ENCODE peak calls at places on chromosome 11, in seven cellular contexts. One of them, this sample, is unnamed.

GRCh38 chr11:898160-898517 is 12.5 kb downstream of the CHID1 start:
- DNase-seq in upper lobe of right lung: no peak
- DNase-seq in CD8-positive, alpha-beta memory T cell: no peak
- DNase-seq in NCI-H1436: no peak
- DNase-seq in NCI-H2107: no peak
- DNase-seq in Calu3: peak; percentile 43
- DNase-seq in epithelial cell of esophagus: peak; percentile 11
- DNase-seq in this sample: no peak

GRCh38 chr11:75562048-75562835 is at the start of gene SERPINH1:
- DNase-seq in NCI-H2107: peak; percentile 60
- DNase-seq in NCI-H1436: peak; percentile 65
- DNase-seq in Calu3: peak; percentile 83
- DNase-seq in upper lobe of right lung: peak; percentile 93
- DNase-seq in epithelial cell of esophagus: peak; percentile 82
- DNase-seq in CD8-positive, alpha-beta memory T cell: peak; percentile 55
- DNase-seq in this sample: no peak

GRCh38 chr11:61935861-61936260 is 14.3 kb upstream of the BEST1 start:
- DNase-seq in epithelial cell of esophagus: no peak
- DNase-seq in NCI-H1436: no peak
- DNase-seq in upper lobe of right lung: no peak
- DNase-seq in NCI-H2107: no peak
- DNase-seq in CD8-positive, alpha-beta memory T cell: no peak
- DNase-seq in Calu3: no peak
- DNase-seq in this sample: no peak

GRCh38 chr11:36210529-36210928 is 78.7 kb downstream of the COMMD9 start:
- DNase-seq in NCI-H1436: no peak
- DNase-seq in Calu3: no peak
- DNase-seq in CD8-positive, alpha-beta memory T cell: no peak
- DNase-seq in upper lobe of right lung: no peak
- DNase-seq in epithelial cell of esophagus: peak; percentile 89
- DNase-seq in NCI-H2107: no peak
- DNase-seq in this sample: no peak

GRCh38 chr11:125114518-125114917 is 3.1 kb upstream of the TMEM218 start:
- DNase-seq in CD8-positive, alpha-beta memory T cell: no peak
- DNase-seq in upper lobe of right lung: no peak
- DNase-seq in NCI-H2107: no peak
- DNase-seq in Calu3: no peak
- DNase-seq in epithelial cell of esophagus: peak; percentile 20
- DNase-seq in NCI-H1436: no peak
- DNase-seq in this sample: no peak

GRCh38 chr11:35267504-35267903 is 128.5 kb downstream of the CD44 start:
- DNase-seq in CD8-positive, alpha-beta memory T cell: no peak
- DNase-seq in Calu3: no peak
- DNase-seq in NCI-H2107: no peak
- DNase-seq in NCI-H1436: no peak
- DNase-seq in upper lobe of right lung: no peak
- DNase-seq in epithelial cell of esophagus: no peak
- DNase-seq in this sample: no peak

GRCh38 chr11:74909363-74909762 is 39.5 kb downstream of the XRRA1 start:
- DNase-seq in NCI-H1436: no peak
- DNase-seq in upper lobe of right lung: no peak
- DNase-seq in Calu3: no peak
- DNase-seq in CD8-positive, alpha-beta memory T cell: no peak
- DNase-seq in NCI-H2107: no peak
- DNase-seq in epithelial cell of esophagus: no peak
- DNase-seq in this sample: no peak

GRCh38 chr11:34030386-34030785 is 21.1 kb upstream of the CAPRIN1 start:
- DNase-seq in NCI-H2107: no peak
- DNase-seq in Calu3: no peak
- DNase-seq in NCI-H1436: no peak
- DNase-seq in epithelial cell of esophagus: peak; percentile 90
- DNase-seq in CD8-positive, alpha-beta memory T cell: no peak
- DNase-seq in upper lobe of right lung: no peak
- DNase-seq in this sample: no peak

GRCh38 chr11:76049506-76049905 is 156.8 kb downstream of the WNT11 start:
- DNase-seq in epithelial cell of esophagus: no peak
- DNase-seq in Calu3: no peak
- DNase-seq in upper lobe of right lung: no peak
- DNase-seq in NCI-H1436: no peak
- DNase-seq in NCI-H2107: no peak
- DNase-seq in CD8-positive, alpha-beta memory T cell: no peak
- DNase-seq in this sample: no peak

This sample was measured in epithelial cell of proximal tubule.